ENCODE peak calls at places on chromosome 14, in nine cellular contexts. E is gastrocnemius medialis; T is left ventricle myocardium inferior; A is stimulated activated CD4-positive, alpha-beta T cell treated with anti-CD3 and anti-CD28 coated beads, Interleukin-2, amount 100 ng/mL, for 48 hours; W is HTR-8/SVneo; D is anterior cingulate cortex; O is ELR; X is NAMALWA; M is dorsolateral prefrontal cortex. U is an unnamed sample.

GRCh38 chr14:70245026-70245425 is 56.3 kb upstream of the SLC8A3 start:
- DNase-seq in M (no peak), D (no peak), W (no peak), O (no peak), T (no peak), E (no peak), A (no peak), X (no peak), U (no peak)

GRCh38 chr14:106094654-106095189 is 568.3 kb downstream of the TMEM121 start:
- DNase-seq in W (no peak), M (no peak), D (no peak), E (no peak), A (peak), X (no peak), T (no peak), O (peak), U (no peak)

GRCh38 chr14:83467811-83468210 is 1934.2 kb upstream of the SEL1L start:
- DNase-seq in O (no peak), X (no peak), T (no peak), D (no peak), W (no peak), E (no peak), M (no peak), A (no peak), U (no peak)

GRCh38 chr14:61694039-61694438 is 1.3 kb upstream of the HIF1A start:
- DNase-seq in O (no peak), X (no peak), M (no peak), E (no peak), D (no peak), W (no peak), A (no peak), T (no peak), U (no peak)

GRCh38 chr14:50608302-50608851 is 48.4 kb downstream of the ATL1 start:
- DNase-seq in T (no peak), D (no peak), A (no peak), O (peak), E (no peak), W (no peak), X (no peak), M (no peak), U (no peak)

GRCh38 chr14:79270361-79270760 is 940.9 kb downstream of the DIO2 start:
- DNase-seq in E (no peak), A (no peak), W (no peak), M (no peak), D (no peak), T (no peak), X (no peak), O (no peak), U (no peak)

GRCh38 chr14:33515899-33516298 is 435.0 kb downstream of the EGLN3 start:
- DNase-seq in M (no peak), D (no peak), A (no peak), X (no peak), E (no peak), W (no peak), T (no peak), O (no peak), U (no peak)

GRCh38 chr14:23129759-23130316 is 10.8 kb upstream of the CEBPE start:
- DNase-seq in D (no peak), O (no peak), W (no peak), E (no peak), A (no peak), T (no peak), M (no peak), X (no peak), U (no peak)

GRCh38 chr14:100398044-100398443 is 74.9 kb downstream of the SLC25A47 start:
- DNase-seq in T (no peak), M (no peak), A (no peak), D (no peak), O (no peak), X (no peak), W (no peak), E (no peak), U (no peak)

GRCh38 chr14:70027785-70028428 is 148.7 kb downstream of the SMOC1 start:
- DNase-seq in D (peak), E (peak), O (peak), A (peak), T (peak), X (peak), W (peak), M (peak), U (peak)

GRCh38 chr14:23551266-23552028 is at the start of gene ZFHX2:
- DNase-seq in M (peak), X (peak), D (peak), A (peak), E (no peak), W (peak), T (peak), O (peak), U (no peak)

GRCh38 chr14:57189070-57189469 is 79.6 kb downstream of the EXOC5 start:
- DNase-seq in M (peak), D (no peak), A (no peak), W (no peak), X (peak), E (no peak), T (no peak), O (peak), U (no peak)

GRCh38 chr14:90871605-90872233 is 55.5 kb upstream of the TTC7B start:
- DNase-seq in W (peak), T (no peak), O (peak), E (peak), X (no peak), A (no peak), D (no peak), M (no peak), U (no peak)

GRCh38 chr14:59811850-59812249 is 58.7 kb downstream of the RTN1 start:
- DNase-seq in A (no peak), T (no peak), D (no peak), E (no peak), M (no peak), X (no peak), W (no peak), O (no peak), U (no peak)

GRCh38 chr14:103989034-103989433 is 46.7 kb upstream of the RD3L start:
- DNase-seq in A (no peak), E (no peak), O (no peak), M (no peak), D (no peak), T (no peak), W (no peak), X (no peak), U (no peak)